ENCODE peak calls at places on chromosomes 13 and 19, in four cellular contexts. H is endothelial cell of umbilical vein; P is non-pigmented ciliary epithelial cell; Y is activated CD4-positive, CD25-positive, alpha-beta regulatory T cell treated with anti-CD3 and anti-CD28 coated beads, Interleukin-2, amount 50 U/mL, for 16 hours. C is an unnamed sample.

GRCh38 chr13:47087841-47088240 is 191.0 kb upstream of the HTR2A start:
- DNase-seq in H (no peak), P (peak; percentile 55), Y (no peak), C (no peak)

GRCh38 chr13:103960011-103960410 is 893.8 kb upstream of the SLC10A2 start:
- DNase-seq in H (peak; percentile 59), P (no peak), Y (no peak), C (no peak)

GRCh38 chr19:1183543-1184172 is 9.6 kb upstream of the SBNO2 start:
- DNase-seq in H (peak; percentile 48), P (no peak), Y (no peak), C (no peak)

GRCh38 chr13:106566682-106567420 is 1.1 kb downstream of the ARGLU1 start:
- DNase-seq in H (peak; percentile 61), P (no peak), Y (no peak), C (no peak)

GRCh38 chr13:107834717-107835116 is 380.6 kb downstream of the LIG4 start:
- DNase-seq in H (no peak), P (no peak), Y (no peak), C (no peak)

GRCh38 chr13:70884196-70884595 is 775.9 kb upstream of the KLHL1 start:
- DNase-seq in H (no peak), P (no peak), Y (no peak), C (no peak)

GRCh38 chr13:41468631-41469030 is 11.3 kb downstream of the RGCC start:
- DNase-seq in H (no peak), P (no peak), Y (no peak), C (no peak)

GRCh38 chr13:108915095-108915633 is 285.8 kb downstream of the MYO16 start:
- DNase-seq in H (peak; percentile 77), P (no peak), Y (no peak), C (no peak)

GRCh38 chr19:5365905-5366304 is 25.3 kb upstream of the PTPRS start:
- DNase-seq in H (no peak), P (no peak), Y (no peak), C (no peak)

GRCh38 chr19:2221250-2221831 is 14.8 kb downstream of the PLEKHJ1 start:
- DNase-seq in H (peak; percentile 6), P (no peak), Y (no peak), C (no peak)

GRCh38 chr13:30367296-30367695 is 55.0 kb upstream of the UBE2L5 start:
- DNase-seq in H (no peak), P (no peak), Y (no peak), C (no peak)

GRCh38 chr19:2294377-2295335 is 12.7 kb upstream of the PEAK3 start:
- DNase-seq in H (no peak), P (no peak), Y (no peak), C (no peak)

GRCh38 chr13:79455331-79455730 is 25.6 kb upstream of the NDFIP2 start:
- DNase-seq in H (no peak), P (no peak), Y (no peak), C (no peak)

GRCh38 chr19:36236946-36237310 is 22.0 kb downstream of the ZNF146 start:
- DNase-seq in H (no peak), P (no peak), Y (no peak), C (no peak)

GRCh38 chr19:4911786-4912672 is 2.7 kb downstream of the UHRF1 start:
- DNase-seq in H (peak; percentile 83), P (peak; percentile 99), Y (peak; percentile 64), C (no peak)

GRCh38 chr19:3358919-3359849 is 7.2 kb upstream of the NFIC start:
- DNase-seq in H (no peak), P (no peak), Y (peak; percentile 39), C (no peak)

GRCh38 chr19:40806385-40807146 is 7.6 kb downstream of the EGLN2 start:
- DNase-seq in H (peak; percentile 99), P (peak; percentile 77), Y (peak; percentile 50), C (peak; percentile 65)

GRCh38 chr19:49954092-49954825 is 6.7 kb downstream of the SIGLEC11 start:
- DNase-seq in H (no peak), P (no peak), Y (no peak), C (no peak)

GRCh38 chr19:48806818-48807589 is 3.8 kb downstream of the BCAT2 start:
- DNase-seq in H (no peak), P (no peak), Y (no peak), C (no peak)

GRCh38 chr19:5628919-5629481 is 6.1 kb downstream of the SAFB start:
- DNase-seq in H (no peak), P (no peak), Y (no peak), C (no peak)

GRCh38 chr13:31476753-31477152 is 262.6 kb upstream of the RXFP2 start:
- DNase-seq in H (no peak), P (no peak), Y (no peak), C (no peak)

GRCh38 chr19:53112286-53112685 is 9.1 kb upstream of the ZNF160 start:
- DNase-seq in H (no peak), P (peak; percentile 17), Y (no peak), C (no peak)

GRCh38 chr19:16326401-16327130 is 1.9 kb downstream of the KLF2 start:
- DNase-seq in H (peak; percentile 38), P (no peak), Y (no peak), C (no peak)

GRCh38 chr13:37869756-37870488 is at the start of gene TRPC4:
- DNase-seq in H (peak; percentile 22), P (no peak), Y (no peak), C (peak; percentile 48)

GRCh38 chr19:3801412-3802096 is 15.4 kb upstream of the MATK start:
- DNase-seq in H (no peak), P (no peak), Y (no peak), C (peak; percentile 9)

GRCh38 chr13:42893346-42893745 is 98.7 kb downstream of the EPSTI1 start:
- DNase-seq in H (peak; percentile 34), P (no peak), Y (no peak), C (no peak)

GRCh38 chr13:112775791-112776279 is 86.0 kb downstream of the ATP11A start:
- DNase-seq in H (no peak), P (no peak), Y (no peak), C (no peak)

C was measured in NCI-H1930.